ENCODE peak calls at places on chromosome 14, in nine cellular contexts. M is WERI-Rb-1, L is AG10803, Y is HuH-7, Z is CD14-positive monocyte, D is colonic mucosa, C is right atrium auricular region, P is astrocyte of the spinal cord, N is OCI-LY7. V is an unnamed sample.

GRCh38 chr14:89615421-89615820 is 198.4 kb upstream of the FOXN3 start:
- DNase-seq in M (no peak), L (no peak), Y (no peak), Z (no peak), D (no peak), C (no peak), P (no peak), N (peak), V (no peak)

GRCh38 chr14:38257500-38257899 is 1.6 kb upstream of the CLEC14A start:
- DNase-seq in M (no peak), L (no peak), Y (no peak), Z (no peak), D (no peak), C (no peak), P (no peak), N (no peak), V (no peak)

GRCh38 chr14:100400115-100400514 is 77.0 kb downstream of the SLC25A47 start:
- DNase-seq in M (no peak), L (no peak), Y (no peak), Z (no peak), D (peak), C (no peak), P (no peak), N (no peak), V (peak)

GRCh38 chr14:91748049-91748448 is 16.2 kb upstream of the CATSPERB start:
- DNase-seq in M (no peak), L (no peak), Y (no peak), Z (no peak), D (no peak), C (no peak), P (no peak), N (no peak), V (no peak)

GRCh38 chr14:36521598-36522345 is 1.7 kb upstream of the NKX2-1 start:
- DNase-seq in M (no peak), L (no peak), Y (no peak), Z (no peak), D (no peak), C (no peak), P (no peak), N (no peak), V (no peak)

GRCh38 chr14:67620217-67620789 is 583 bp downstream of the ARG2 start:
- DNase-seq in M (peak), L (no peak), Y (no peak), Z (no peak), D (peak), C (no peak), P (peak), N (no peak), V (no peak)

GRCh38 chr14:37139710-37140109 is 32.7 kb downstream of the SLC25A21 start:
- DNase-seq in M (no peak), L (no peak), Y (no peak), Z (no peak), D (no peak), C (no peak), P (peak), N (no peak), V (no peak)

GRCh38 chr14:65985976-65986375 is 500.2 kb upstream of the CCDC196 start:
- DNase-seq in M (no peak), L (no peak), Y (no peak), Z (no peak), D (no peak), C (no peak), P (no peak), N (no peak), V (no peak)

GRCh38 chr14:80049055-80049454 is 162.2 kb downstream of the DIO2 start:
- DNase-seq in M (no peak), L (no peak), Y (no peak), Z (no peak), D (no peak), C (no peak), P (peak), N (no peak), V (no peak)

GRCh38 chr14:26597136-26598080 is at the start of gene NOVA1:
- DNase-seq in M (peak), L (no peak), Y (peak), Z (no peak), D (peak), C (no peak), P (peak), N (no peak), V (peak)

GRCh38 chr14:67413806-67414769 is 2.1 kb upstream of the PLEK2 start:
- DNase-seq in M (no peak), L (peak), Y (no peak), Z (peak), D (no peak), C (no peak), P (peak), N (no peak), V (no peak)

GRCh38 chr14:67576216-67576615 is 23.9 kb downstream of the PIGH start:
- DNase-seq in M (no peak), L (no peak), Y (no peak), Z (no peak), D (no peak), C (no peak), P (no peak), N (no peak), V (no peak)

GRCh38 chr14:99768381-99768780 is 24.8 kb upstream of the EML1 start:
- DNase-seq in M (peak), L (peak), Y (no peak), Z (no peak), D (no peak), C (no peak), P (no peak), N (no peak), V (no peak)

GRCh38 chr14:55671641-55672040 is 91.6 kb downstream of the KTN1 start:
- DNase-seq in M (no peak), L (peak), Y (no peak), Z (no peak), D (no peak), C (no peak), P (no peak), N (no peak), V (no peak)

GRCh38 chr14:93765032-93765626 is 23.2 kb downstream of the PRIMA1 start:
- DNase-seq in M (no peak), L (no peak), Y (no peak), Z (no peak), D (no peak), C (no peak), P (no peak), N (no peak), V (no peak)

GRCh38 chr14:73392329-73393257 is 65.8 kb downstream of the NUMB start:
- DNase-seq in M (no peak), L (no peak), Y (no peak), Z (no peak), D (no peak), C (no peak), P (no peak), N (no peak), V (no peak)

GRCh38 chr14:100443643-100444042 is 120.5 kb downstream of the SLC25A47 start:
- DNase-seq in M (peak), L (peak), Y (no peak), Z (no peak), D (no peak), C (no peak), P (peak), N (no peak), V (no peak)

GRCh38 chr14:93103392-93104080 is 12.2 kb downstream of the ITPK1 start:
- DNase-seq in M (no peak), L (no peak), Y (no peak), Z (peak), D (peak), C (no peak), P (no peak), N (peak), V (peak)

GRCh38 chr14:62181591-62181990 is 419.4 kb downstream of the SNAPC1 start:
- DNase-seq in M (no peak), L (peak), Y (no peak), Z (no peak), D (no peak), C (no peak), P (no peak), N (no peak), V (no peak)

GRCh38 chr14:63454863-63455622 is 88.1 kb downstream of the PPP2R5E start:
- DNase-seq in M (no peak), L (peak), Y (no peak), Z (no peak), D (no peak), C (no peak), P (peak), N (no peak), V (no peak)

GRCh38 chr14:55373784-55374725 is 37.6 kb downstream of the ATG14 start:
- DNase-seq in M (no peak), L (no peak), Y (no peak), Z (no peak), D (no peak), C (no peak), P (peak), N (peak), V (no peak)

V was measured in mucosa of descending colon.